ENCODE peak calls at places on chromosomes 1 and 21, in nine cellular contexts. One of them, this sample, is unnamed.

GRCh38 chr1:119327436-119328155 is 41.0 kb upstream of the HAO2 start:
- DNase-seq in neural progenitor cell: peak
- DNase-seq in astrocyte of the cerebellum: no peak
- DNase-seq in foreskin fibroblast: peak
- DNase-seq in cardiac fibroblast: no peak
- DNase-seq in K562: no peak
- DNase-seq in AG10803: peak
- DNase-seq in AG04450: no peak
- DNase-seq in AG04449: no peak
- DNase-seq in this sample: no peak

GRCh38 chr1:235901461-235901860 is 34.8 kb upstream of the LYST start:
- DNase-seq in foreskin fibroblast: peak
- DNase-seq in neural progenitor cell: no peak
- DNase-seq in K562: no peak
- DNase-seq in AG04450: no peak
- DNase-seq in cardiac fibroblast: peak
- DNase-seq in AG04449: peak
- DNase-seq in astrocyte of the cerebellum: no peak
- DNase-seq in AG10803: peak
- DNase-seq in this sample: peak

GRCh38 chr1:21911205-21912001 is 25.7 kb downstream of the HSPG2 start:
- DNase-seq in K562: peak
- DNase-seq in astrocyte of the cerebellum: no peak
- DNase-seq in AG10803: peak
- DNase-seq in neural progenitor cell: no peak
- DNase-seq in foreskin fibroblast: no peak
- DNase-seq in cardiac fibroblast: no peak
- DNase-seq in AG04450: no peak
- DNase-seq in AG04449: no peak
- DNase-seq in this sample: no peak

GRCh38 chr21:40445349-40445921 is 401.5 kb downstream of the DSCAM start:
- DNase-seq in neural progenitor cell: no peak
- DNase-seq in astrocyte of the cerebellum: no peak
- DNase-seq in K562: no peak
- DNase-seq in foreskin fibroblast: no peak
- DNase-seq in AG04450: no peak
- DNase-seq in AG04449: no peak
- DNase-seq in cardiac fibroblast: no peak
- DNase-seq in AG10803: no peak
- DNase-seq in this sample: no peak

GRCh38 chr1:247429526-247429925 is 13.6 kb downstream of the NLRP3 start:
- DNase-seq in AG04449: no peak
- DNase-seq in cardiac fibroblast: no peak
- DNase-seq in AG04450: no peak
- DNase-seq in foreskin fibroblast: no peak
- DNase-seq in AG10803: no peak
- DNase-seq in astrocyte of the cerebellum: no peak
- DNase-seq in K562: no peak
- DNase-seq in neural progenitor cell: no peak
- DNase-seq in this sample: no peak

GRCh38 chr1:29325675-29326074 is 89.4 kb downstream of the PTPRU start:
- DNase-seq in astrocyte of the cerebellum: no peak
- DNase-seq in AG10803: no peak
- DNase-seq in foreskin fibroblast: no peak
- DNase-seq in AG04450: no peak
- DNase-seq in cardiac fibroblast: no peak
- DNase-seq in K562: no peak
- DNase-seq in AG04449: no peak
- DNase-seq in neural progenitor cell: peak
- DNase-seq in this sample: no peak

GRCh38 chr1:155009742-155010141 is 7.1 kb downstream of the ZBTB7B start:
- DNase-seq in AG10803: no peak
- DNase-seq in astrocyte of the cerebellum: no peak
- DNase-seq in AG04449: no peak
- DNase-seq in foreskin fibroblast: no peak
- DNase-seq in AG04450: no peak
- DNase-seq in K562: no peak
- DNase-seq in neural progenitor cell: no peak
- DNase-seq in cardiac fibroblast: no peak
- DNase-seq in this sample: no peak

GRCh38 chr1:58885998-58886397 is 102.2 kb upstream of the JUN start:
- DNase-seq in foreskin fibroblast: peak
- DNase-seq in cardiac fibroblast: peak
- DNase-seq in K562: no peak
- DNase-seq in AG04450: no peak
- DNase-seq in AG10803: peak
- DNase-seq in AG04449: no peak
- DNase-seq in neural progenitor cell: no peak
- DNase-seq in astrocyte of the cerebellum: peak
- DNase-seq in this sample: no peak

GRCh38 chr1:30732277-30732996 is 9.1 kb upstream of the MATN1 start:
- DNase-seq in neural progenitor cell: peak
- DNase-seq in AG04450: no peak
- DNase-seq in AG10803: peak
- DNase-seq in foreskin fibroblast: no peak
- DNase-seq in astrocyte of the cerebellum: peak
- DNase-seq in cardiac fibroblast: peak
- DNase-seq in AG04449: no peak
- DNase-seq in K562: peak
- DNase-seq in this sample: no peak

GRCh38 chr1:53661496-53661895 is 77.5 kb downstream of the GLIS1 start:
- DNase-seq in AG10803: no peak
- DNase-seq in neural progenitor cell: no peak
- DNase-seq in AG04449: no peak
- DNase-seq in cardiac fibroblast: no peak
- DNase-seq in AG04450: no peak
- DNase-seq in astrocyte of the cerebellum: no peak
- DNase-seq in foreskin fibroblast: no peak
- DNase-seq in K562: no peak
- DNase-seq in this sample: no peak

GRCh38 chr1:224543453-224543852 is 72.7 kb upstream of the CNIH3 start:
- DNase-seq in astrocyte of the cerebellum: no peak
- DNase-seq in AG10803: peak
- DNase-seq in foreskin fibroblast: peak
- DNase-seq in AG04449: no peak
- DNase-seq in AG04450: no peak
- DNase-seq in neural progenitor cell: no peak
- DNase-seq in cardiac fibroblast: no peak
- DNase-seq in K562: no peak
- DNase-seq in this sample: no peak

GRCh38 chr21:26949830-26950229 is 17.1 kb downstream of the ADAMTS5 start:
- DNase-seq in AG04450: no peak
- DNase-seq in astrocyte of the cerebellum: no peak
- DNase-seq in AG04449: no peak
- DNase-seq in K562: no peak
- DNase-seq in neural progenitor cell: no peak
- DNase-seq in AG10803: no peak
- DNase-seq in foreskin fibroblast: no peak
- DNase-seq in cardiac fibroblast: no peak
- DNase-seq in this sample: no peak

GRCh38 chr1:193549067-193549466 is 362.7 kb upstream of the B3GALT2 start:
- DNase-seq in AG10803: no peak
- DNase-seq in cardiac fibroblast: no peak
- DNase-seq in astrocyte of the cerebellum: no peak
- DNase-seq in AG04450: no peak
- DNase-seq in K562: no peak
- DNase-seq in foreskin fibroblast: no peak
- DNase-seq in neural progenitor cell: no peak
- DNase-seq in AG04449: no peak
- DNase-seq in this sample: no peak

GRCh38 chr1:84959294-84959693 is 37.6 kb downstream of the MCOLN2 start:
- DNase-seq in foreskin fibroblast: no peak
- DNase-seq in cardiac fibroblast: peak
- DNase-seq in AG04450: no peak
- DNase-seq in AG10803: no peak
- DNase-seq in astrocyte of the cerebellum: no peak
- DNase-seq in AG04449: no peak
- DNase-seq in K562: no peak
- DNase-seq in neural progenitor cell: no peak
- DNase-seq in this sample: no peak

GRCh38 chr1:16921391-16922185 is at the start of gene CROCC:
- DNase-seq in AG04450: no peak
- DNase-seq in K562: no peak
- DNase-seq in astrocyte of the cerebellum: no peak
- DNase-seq in foreskin fibroblast: no peak
- DNase-seq in neural progenitor cell: peak
- DNase-seq in AG04449: no peak
- DNase-seq in cardiac fibroblast: peak
- DNase-seq in AG10803: no peak
- DNase-seq in this sample: peak

GRCh38 chr1:16918371-16918770 is 3.4 kb upstream of the CROCC start:
- DNase-seq in K562: no peak
- DNase-seq in AG04450: no peak
- DNase-seq in AG10803: no peak
- DNase-seq in astrocyte of the cerebellum: no peak
- DNase-seq in AG04449: no peak
- DNase-seq in foreskin fibroblast: no peak
- DNase-seq in neural progenitor cell: no peak
- DNase-seq in cardiac fibroblast: no peak
- DNase-seq in this sample: no peak

GRCh38 chr1:16922466-16922865 is 735 bp downstream of the CROCC start:
- DNase-seq in cardiac fibroblast: no peak
- DNase-seq in neural progenitor cell: no peak
- DNase-seq in astrocyte of the cerebellum: no peak
- DNase-seq in AG04450: no peak
- DNase-seq in K562: no peak
- DNase-seq in AG04449: no peak
- DNase-seq in AG10803: no peak
- DNase-seq in foreskin fibroblast: no peak
- DNase-seq in this sample: no peak

GRCh38 chr1:16922885-16923431 is 1.2 kb downstream of the CROCC start:
- DNase-seq in neural progenitor cell: no peak
- DNase-seq in astrocyte of the cerebellum: no peak
- DNase-seq in cardiac fibroblast: no peak
- DNase-seq in AG10803: no peak
- DNase-seq in AG04449: no peak
- DNase-seq in AG04450: no peak
- DNase-seq in foreskin fibroblast: no peak
- DNase-seq in K562: peak
- DNase-seq in this sample: no peak

DNA sequence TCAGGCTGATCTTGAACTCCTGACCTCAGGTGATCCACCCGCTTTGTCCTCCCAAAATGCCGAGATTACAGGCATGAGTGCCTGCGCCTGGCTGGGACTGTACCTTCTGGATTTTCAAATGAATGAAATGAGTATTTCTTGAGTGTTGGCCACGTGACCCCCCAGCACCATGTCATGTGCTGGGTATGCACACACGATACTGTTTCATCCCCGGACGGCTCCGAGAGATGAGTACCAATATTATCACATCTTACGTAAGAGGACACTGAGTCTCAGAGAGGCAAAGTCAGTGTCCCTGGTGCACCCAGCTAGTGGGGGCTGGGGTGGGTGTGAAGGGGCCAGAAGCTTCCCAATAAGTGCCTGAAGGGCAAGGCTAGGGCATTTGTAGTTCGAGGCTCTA is 780 bp upstream of the CROCC start:
- DNase-seq in K562: no peak
- DNase-seq in AG10803: no peak
- DNase-seq in AG04449: no peak
- DNase-seq in astrocyte of the cerebellum: no peak
- DNase-seq in foreskin fibroblast: no peak
- DNase-seq in cardiac fibroblast: no peak
- DNase-seq in neural progenitor cell: no peak
- DNase-seq in AG04450: no peak
- DNase-seq in this sample: no peak
- H3K4me3 ChIP-seq in K562: no peak
- H3K4me3 ChIP-seq in AG10803: no peak
- H3K4me3 ChIP-seq in AG04449: no peak
- H3K4me3 ChIP-seq in astrocyte of the cerebellum: no peak
- H3K4me3 ChIP-seq in foreskin fibroblast: no peak
- H3K4me3 ChIP-seq in cardiac fibroblast: no peak
- H3K4me3 ChIP-seq in neural progenitor cell: peak
- H3K4me3 ChIP-seq in AG04450: no peak
- H3K4me3 ChIP-seq in this sample: no peak

DNA sequence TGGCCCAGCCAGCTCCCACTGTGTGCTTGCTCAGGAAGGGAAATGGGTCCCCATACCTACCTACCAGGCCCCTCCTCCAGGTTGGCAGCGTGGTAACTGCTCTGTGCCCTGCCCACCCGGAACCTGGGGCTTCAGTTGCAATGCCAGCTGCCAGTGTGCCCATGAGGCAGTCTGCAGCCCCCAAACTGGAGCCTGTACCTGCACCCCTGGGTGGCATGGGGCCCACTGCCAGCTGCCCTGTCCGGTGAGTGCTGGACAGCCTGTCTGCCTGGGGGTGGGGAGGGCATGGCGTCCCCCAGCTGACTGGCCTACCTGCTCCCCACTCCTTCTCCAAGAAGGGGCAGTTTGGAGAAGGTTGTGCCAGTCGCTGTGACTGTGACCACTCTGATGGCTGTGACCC is 10.8 kb upstream of the LRRC71 start:
- DNase-seq in astrocyte of the cerebellum: no peak
- DNase-seq in K562: no peak
- DNase-seq in AG10803: no peak
- DNase-seq in neural progenitor cell: no peak
- DNase-seq in AG04450: no peak
- DNase-seq in AG04449: no peak
- DNase-seq in foreskin fibroblast: no peak
- DNase-seq in cardiac fibroblast: no peak
- DNase-seq in this sample: no peak
- H3K4me3 ChIP-seq in astrocyte of the cerebellum: no peak
- H3K4me3 ChIP-seq in K562: no peak
- H3K4me3 ChIP-seq in AG10803: no peak
- H3K4me3 ChIP-seq in neural progenitor cell: no peak
- H3K4me3 ChIP-seq in AG04450: no peak
- H3K4me3 ChIP-seq in AG04449: no peak
- H3K4me3 ChIP-seq in foreskin fibroblast: no peak
- H3K4me3 ChIP-seq in cardiac fibroblast: no peak
- H3K4me3 ChIP-seq in this sample: no peak

DNA sequence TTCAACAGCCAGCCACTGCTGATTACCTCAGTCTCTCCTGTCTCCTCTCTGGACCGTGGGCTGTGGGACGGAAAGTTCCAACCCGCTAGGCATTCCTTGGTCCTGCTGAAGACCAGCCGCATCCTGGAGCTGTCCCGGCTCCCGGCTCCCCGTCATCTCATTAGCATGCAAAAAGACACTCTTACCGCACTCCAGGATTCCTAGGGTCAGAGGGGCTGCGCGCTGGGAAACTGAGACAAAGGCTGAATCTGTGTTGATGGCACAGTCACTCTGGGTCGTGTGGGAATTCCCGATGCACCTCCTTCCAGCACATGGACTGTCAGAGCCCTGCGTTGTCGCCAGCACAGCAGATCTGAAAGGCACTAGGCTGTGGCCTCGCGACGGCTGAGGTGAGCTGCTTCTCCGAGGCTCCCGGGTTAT is 65.7 kb downstream of the PRKCZ start:
- DNase-seq in neural progenitor cell: peak
- DNase-seq in foreskin fibroblast: no peak
- DNase-seq in AG10803: no peak
- DNase-seq in K562: no peak
- DNase-seq in AG04449: no peak
- DNase-seq in astrocyte of the cerebellum: no peak
- DNase-seq in cardiac fibroblast: no peak
- DNase-seq in AG04450: no peak
- DNase-seq in this sample: peak
- H3K4me3 ChIP-seq in neural progenitor cell: peak
- H3K4me3 ChIP-seq in foreskin fibroblast: no peak
- H3K4me3 ChIP-seq in AG10803: no peak
- H3K4me3 ChIP-seq in K562: no peak
- H3K4me3 ChIP-seq in AG04449: no peak
- H3K4me3 ChIP-seq in astrocyte of the cerebellum: no peak
- H3K4me3 ChIP-seq in cardiac fibroblast: no peak
- H3K4me3 ChIP-seq in AG04450: no peak
- H3K4me3 ChIP-seq in this sample: no peak

GRCh38 chr1:239630767-239631166 is 244.4 kb downstream of the CHRM3 start:
- DNase-seq in AG04449: no peak
- DNase-seq in AG10803: no peak
- DNase-seq in AG04450: no peak
- DNase-seq in foreskin fibroblast: no peak
- DNase-seq in cardiac fibroblast: no peak
- DNase-seq in astrocyte of the cerebellum: no peak
- DNase-seq in K562: no peak
- DNase-seq in neural progenitor cell: no peak
- DNase-seq in this sample: no peak
- H3K4me3 ChIP-seq in AG04449: no peak
- H3K4me3 ChIP-seq in AG10803: no peak
- H3K4me3 ChIP-seq in AG04450: no peak
- H3K4me3 ChIP-seq in foreskin fibroblast: no peak
- H3K4me3 ChIP-seq in cardiac fibroblast: no peak
- H3K4me3 ChIP-seq in astrocyte of the cerebellum: no peak
- H3K4me3 ChIP-seq in K562: no peak
- H3K4me3 ChIP-seq in neural progenitor cell: no peak
- H3K4me3 ChIP-seq in this sample: no peak